ENCODE peak calls at places on chromosomes 7 and 10, in eight cellular contexts. E is A549, Z is neural progenitor cell, T is heart right ventricle, A is brain microvascular endothelial cell, O is HepG2, X is H9, J is AG04450. Y is an unnamed sample.

GRCh38 chr7:151688236-151688780 is 168.6 kb upstream of the RHEB start:
- DNase-seq in E (no peak), Z (no peak), T (no peak), A (no peak), O (no peak), X (no peak), J (no peak), Y (no peak)

GRCh38 chr10:5047912-5048628 is 44.4 kb upstream of the AKR1C2 start:
- DNase-seq in E (no peak), Z (no peak), T (no peak), A (no peak), O (no peak), X (no peak), J (no peak), Y (peak)

GRCh38 chr10:114691442-114691941 is 33.4 kb upstream of the ABLIM1 start:
- DNase-seq in E (no peak), Z (no peak), T (no peak), A (peak), O (peak), X (no peak), J (no peak), Y (no peak)

GRCh38 chr10:128095023-128095752 is 31.0 kb downstream of the MKI67 start:
- DNase-seq in E (peak), Z (no peak), T (no peak), A (no peak), O (no peak), X (no peak), J (no peak), Y (peak)

GRCh38 chr7:25857376-25858067 is 294.5 kb upstream of the NFE2L3 start:
- DNase-seq in E (peak), Z (peak), T (no peak), A (no peak), O (no peak), X (peak), J (no peak), Y (peak)

GRCh38 chr7:69109131-69109740 is 489.0 kb upstream of the AUTS2 start:
- DNase-seq in E (no peak), Z (no peak), T (no peak), A (no peak), O (no peak), X (no peak), J (no peak), Y (no peak)

GRCh38 chr10:42875388-42875755 is 92.8 kb downstream of the BMS1 start:
- DNase-seq in E (no peak), Z (no peak), T (no peak), A (no peak), O (no peak), X (no peak), J (no peak), Y (no peak)

GRCh38 chr10:26274391-26274790 is 57.8 kb downstream of the GAD2 start:
- DNase-seq in E (no peak), Z (no peak), T (peak), A (no peak), O (no peak), X (no peak), J (no peak), Y (no peak)

GRCh38 chr7:127918130-127918529 is 113.1 kb downstream of the LRRC4 start:
- DNase-seq in E (no peak), Z (no peak), T (no peak), A (no peak), O (no peak), X (no peak), J (no peak), Y (no peak)

GRCh38 chr7:123624527-123625183 is 23.0 kb downstream of the ASB15 start:
- DNase-seq in E (peak), Z (peak), T (no peak), A (no peak), O (peak), X (peak), J (no peak), Y (no peak)

GRCh38 chr7:37663693-37664092 is 19.9 kb upstream of the GPR141 start:
- DNase-seq in E (no peak), Z (no peak), T (no peak), A (no peak), O (no peak), X (no peak), J (no peak), Y (no peak)

GRCh38 chr7:101651116-101651515 is 22.0 kb upstream of the MYL10 start:
- DNase-seq in E (no peak), Z (no peak), T (no peak), A (no peak), O (no peak), X (no peak), J (no peak), Y (no peak)

GRCh38 chr7:38903057-38903456 is 5.9 kb downstream of the VPS41 start:
- DNase-seq in E (no peak), Z (peak), T (no peak), A (no peak), O (no peak), X (no peak), J (no peak), Y (no peak)

GRCh38 chr7:133662830-133663229 is 410.0 kb downstream of the EXOC4 start:
- DNase-seq in E (no peak), Z (no peak), T (no peak), A (no peak), O (no peak), X (no peak), J (no peak), Y (no peak)

GRCh38 chr7:41870505-41871138 is 167.7 kb upstream of the INHBA start:
- DNase-seq in E (no peak), Z (no peak), T (no peak), A (no peak), O (no peak), X (no peak), J (no peak), Y (no peak)
- H3K27ac ChIP-seq in E (no peak), Z (no peak), T (peak), A (no peak), O (no peak), X (no peak), J (no peak), Y (no peak)

DNA sequence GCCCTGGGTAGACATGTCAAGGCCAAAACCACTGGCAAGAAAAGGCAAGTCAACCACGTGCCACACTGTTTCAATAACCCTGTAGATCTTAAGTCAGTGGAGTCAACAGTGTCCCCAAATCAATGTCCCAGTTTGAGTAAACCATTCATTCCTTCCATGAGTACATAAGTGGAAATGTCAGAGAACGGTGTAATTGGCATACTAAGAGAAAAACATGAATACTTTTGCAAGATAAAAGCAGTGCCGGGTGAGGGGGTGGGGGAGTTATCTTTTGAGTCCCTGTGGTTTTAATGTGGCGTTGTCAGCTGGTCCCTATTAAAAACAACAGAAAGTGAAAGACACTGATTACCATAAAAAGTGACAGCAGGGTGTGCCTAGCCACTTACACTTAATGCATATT is 37.8 kb downstream of the RSU1 start:
- DNase-seq in E (no peak), Z (no peak), T (no peak), A (no peak), O (no peak), X (no peak), J (no peak), Y (no peak)
- TF ChIP-seq CTCF in E (no peak), Z (no peak), T (no peak), A (no peak), O (no peak), X (no peak), J (no peak), Y (no peak)

GRCh38 chr10:88540355-88540754 is 42.8 kb downstream of the RNLS start:
- DNase-seq in E (no peak), Z (no peak), T (no peak), A (no peak), O (no peak), X (no peak), J (no peak), Y (no peak)

GRCh38 chr10:88538038-88538437 is 45.1 kb downstream of the RNLS start:
- DNase-seq in E (no peak), Z (no peak), T (no peak), A (no peak), O (no peak), X (no peak), J (peak), Y (no peak)

GRCh38 chr10:88537337-88537736 is 45.8 kb downstream of the RNLS start:
- DNase-seq in E (no peak), Z (no peak), T (no peak), A (no peak), O (no peak), X (no peak), J (no peak), Y (no peak)

GRCh38 chr10:88534072-88534665 is 48.9 kb downstream of the RNLS start:
- DNase-seq in E (no peak), Z (no peak), T (no peak), A (no peak), O (no peak), X (no peak), J (no peak), Y (no peak)

GRCh38 chr10:88536437-88536836 is 46.7 kb downstream of the RNLS start:
- DNase-seq in E (no peak), Z (no peak), T (no peak), A (no peak), O (no peak), X (no peak), J (no peak), Y (no peak)
- H3K27ac ChIP-seq in E (no peak), Z (no peak), T (no peak), A (no peak), O (no peak), X (no peak), J (no peak), Y (no peak)

DNA sequence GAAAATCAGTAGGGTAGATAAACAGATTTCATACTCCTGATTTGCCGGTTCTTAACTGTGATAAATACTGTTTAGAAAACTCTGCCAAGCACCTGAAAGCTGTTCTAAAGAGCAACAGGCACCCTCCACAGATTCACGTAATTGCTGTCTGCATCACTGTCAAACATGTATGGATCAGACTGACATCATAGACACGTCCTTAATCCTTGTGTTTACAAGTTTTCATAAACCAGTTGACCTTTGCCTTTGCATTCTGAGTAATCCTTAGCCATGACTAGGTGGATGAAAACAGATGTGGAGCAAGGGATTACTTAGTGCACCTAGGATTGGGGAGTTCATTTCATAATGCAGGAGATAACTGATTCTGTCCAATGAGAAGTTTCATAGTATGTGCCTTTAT is 41.6 kb downstream of the SLC39A12 start:
- DNase-seq in E (peak), Z (no peak), T (no peak), A (no peak), O (no peak), X (no peak), J (peak), Y (no peak)
- TF ChIP-seq CTCF in E (no peak), Z (no peak), T (no peak), A (no peak), O (no peak), X (no peak), J (no peak), Y (no peak)

DNA sequence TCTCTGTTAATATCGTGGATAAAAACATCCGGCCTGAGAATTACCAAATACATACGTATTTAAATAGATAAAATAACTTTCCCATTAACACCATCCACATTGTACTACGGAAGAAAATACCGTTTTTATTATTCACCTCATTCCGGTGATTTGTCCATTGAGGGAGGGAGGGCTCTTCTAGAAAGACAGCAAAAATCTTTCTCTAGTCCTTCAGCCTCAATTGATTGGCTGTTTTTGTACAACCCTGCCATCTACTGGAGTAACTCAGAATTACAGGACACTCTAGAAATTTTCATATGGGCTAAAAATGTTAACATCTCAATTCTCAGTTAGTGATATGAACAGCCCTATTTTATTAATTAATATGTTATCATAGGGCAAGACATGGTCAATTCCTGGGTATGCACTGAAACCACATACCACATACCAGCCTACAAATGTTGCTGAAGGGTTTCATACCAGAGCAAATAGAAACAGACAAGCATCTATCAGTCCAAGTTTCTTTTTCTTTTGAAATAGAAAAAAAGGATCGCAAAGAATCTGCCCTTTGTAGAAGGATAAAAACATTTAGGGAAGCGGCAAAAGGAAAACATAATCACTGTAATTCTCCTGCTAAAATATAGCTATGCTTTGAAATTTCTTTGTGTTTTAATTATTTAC is 55.8 kb upstream of the CDCA7L start:
- DNase-seq in E (peak), Z (peak), T (peak), A (peak), O (peak), X (no peak), J (peak), Y (peak)
- H3K27ac ChIP-seq in E (no peak), Z (no peak), T (no peak), A (peak), O (no peak), X (no peak), J (no peak), Y (no peak)

GRCh38 chr10:1404236-1404952 is 332.9 kb downstream of the ADARB2 start:
- DNase-seq in E (no peak), Z (no peak), T (no peak), A (no peak), O (no peak), X (no peak), J (no peak), Y (no peak)
- TF ChIP-seq CTCF in E (no peak), Z (no peak), T (no peak), A (no peak), O (no peak), X (no peak), J (no peak), Y (no peak)

GRCh38 chr10:103578782-103579382 is 85.4 kb downstream of the NEURL1 start:
- DNase-seq in E (peak), Z (no peak), T (no peak), A (no peak), O (peak), X (no peak), J (no peak), Y (no peak)

GRCh38 chr10:103576076-103576471 is 82.6 kb downstream of the NEURL1 start:
- DNase-seq in E (no peak), Z (no peak), T (no peak), A (no peak), O (no peak), X (no peak), J (no peak), Y (no peak)

GRCh38 chr10:103574116-103575061 is 80.9 kb downstream of the NEURL1 start:
- DNase-seq in E (no peak), Z (no peak), T (no peak), A (no peak), O (no peak), X (no peak), J (no peak), Y (no peak)

GRCh38 chr10:103575416-103576075 is 82.0 kb downstream of the NEURL1 start:
- DNase-seq in E (no peak), Z (no peak), T (no peak), A (no peak), O (no peak), X (no peak), J (no peak), Y (no peak)

GRCh38 chr10:103576862-103577261 is 83.4 kb downstream of the NEURL1 start:
- DNase-seq in E (no peak), Z (no peak), T (no peak), A (no peak), O (peak), X (no peak), J (no peak), Y (no peak)
- H3K27ac ChIP-seq in E (peak), Z (no peak), T (no peak), A (no peak), O (no peak), X (no peak), J (no peak), Y (no peak)

Y was measured in RWPE1.